ENCODE peak calls at places on chromosomes 12 and 14, in six cellular contexts. X, G, H, Y, O and Q are unnamed samples.

GRCh38 chr14:47300801-47301200 is 374.6 kb downstream of the MDGA2 start:
- DNase-seq in X (no peak), G (no peak), H (no peak), Y (no peak), O (no peak), Q (no peak)

GRCh38 chr12:8033153-8034044 is 883 bp downstream of the FOXJ2 start:
- DNase-seq in X (peak; percentile 88), G (no peak), H (no peak), Y (no peak), O (no peak), Q (peak; percentile 83)

GRCh38 chr12:115774148-115774905 is 503.2 kb downstream of the MED13L start:
- DNase-seq in X (no peak), G (no peak), H (peak; percentile 43), Y (no peak), O (no peak), Q (no peak)

GRCh38 chr12:32139064-32139421 is 32.4 kb downstream of the BICD1 start:
- DNase-seq in X (no peak), G (no peak), H (no peak), Y (no peak), O (peak; percentile 92), Q (no peak)

GRCh38 chr12:96195845-96196451 is 1.8 kb downstream of the ELK3 start:
- DNase-seq in X (no peak), G (no peak), H (no peak), Y (no peak), O (no peak), Q (peak; percentile 38)

GRCh38 chr14:52356025-52356424 is 41.9 kb downstream of the PTGER2 start:
- DNase-seq in X (no peak), G (no peak), H (no peak), Y (no peak), O (no peak), Q (no peak)

GRCh38 chr12:77152623-77153193 is 87.3 kb upstream of the E2F7 start:
- DNase-seq in X (no peak), G (no peak), H (peak; percentile 22), Y (peak; percentile 5), O (no peak), Q (peak; percentile 48)

GRCh38 chr12:6465467-6466183 is 4.9 kb downstream of the VAMP1 start:
- DNase-seq in X (peak; percentile 40), G (peak; percentile 70), H (peak; percentile 54), Y (peak; percentile 56), O (no peak), Q (peak; percentile 97)

GRCh38 chr14:59629384-59630158 is 53.0 kb upstream of the CCDC175 start:
- DNase-seq in X (no peak), G (no peak), H (no peak), Y (no peak), O (no peak), Q (no peak)

GRCh38 chr14:100488057-100488456 is 99.2 kb downstream of the BEGAIN start:
- DNase-seq in X (no peak), G (no peak), H (no peak), Y (no peak), O (no peak), Q (no peak)

GRCh38 chr12:94289551-94290312 is 141.4 kb downstream of the PLXNC1 start:
- DNase-seq in X (no peak), G (peak; percentile 31), H (no peak), Y (no peak), O (no peak), Q (no peak)

GRCh38 chr12:64099430-64099829 is 122.7 kb downstream of the KICS2 start:
- DNase-seq in X (no peak), G (no peak), H (peak; percentile 27), Y (no peak), O (no peak), Q (no peak)

GRCh38 chr12:89999699-90000505 is 291.3 kb upstream of the ATP2B1 start:
- DNase-seq in X (no peak), G (no peak), H (no peak), Y (no peak), O (no peak), Q (no peak)

GRCh38 chr14:104343690-104344640 is 205.6 kb downstream of the KIF26A start:
- DNase-seq in X (no peak), G (peak; percentile 41), H (no peak), Y (no peak), O (no peak), Q (no peak)

GRCh38 chr12:111417784-111418593 is 12.3 kb downstream of the SH2B3 start:
- DNase-seq in X (no peak), G (no peak), H (no peak), Y (no peak), O (no peak), Q (no peak)

GRCh38 chr12:29035112-29035511 is 114.0 kb upstream of the FAR2 start:
- DNase-seq in X (no peak), G (no peak), H (no peak), Y (no peak), O (no peak), Q (no peak)

GRCh38 chr12:48961331-48961730 is 4.0 kb upstream of the ARF3 start:
- DNase-seq in X (no peak), G (no peak), H (no peak), Y (no peak), O (no peak), Q (no peak)

GRCh38 chr14:104147346-104148125 is 9.1 kb downstream of the KIF26A start:
- DNase-seq in X (no peak), G (peak; percentile 53), H (no peak), Y (no peak), O (no peak), Q (no peak)

GRCh38 chr12:6701078-6701768 is 608 bp upstream of the PIANP start:
- DNase-seq in X (no peak), G (no peak), H (no peak), Y (no peak), O (no peak), Q (peak; percentile 44)

GRCh38 chr12:126582231-126582630 is 1517.0 kb downstream of the AACS start:
- DNase-seq in X (no peak), G (no peak), H (no peak), Y (no peak), O (no peak), Q (peak; percentile 5)

GRCh38 chr12:81992461-81992860 is 233.3 kb upstream of the PPFIA2 start:
- DNase-seq in X (no peak), G (no peak), H (peak; percentile 21), Y (no peak), O (no peak), Q (peak; percentile 36)

GRCh38 chr14:23877538-23878180 is 75.9 kb upstream of the DHRS4 start:
- DNase-seq in X (no peak), G (no peak), H (no peak), Y (no peak), O (peak; percentile 5), Q (no peak)

GRCh38 chr12:76670776-76671175 is 93.1 kb upstream of the ZDHHC17 start:
- DNase-seq in X (no peak), G (no peak), H (no peak), Y (no peak), O (no peak), Q (no peak)

GRCh38 chr14:61080591-61081010 is 99.6 kb downstream of the SLC38A6 start:
- DNase-seq in X (no peak), G (no peak), H (no peak), Y (no peak), O (peak; percentile 53), Q (no peak)

GRCh38 chr14:64951291-64951690 is 8.7 kb upstream of the GPX2 start:
- DNase-seq in X (no peak), G (no peak), H (no peak), Y (no peak), O (no peak), Q (no peak)

GRCh38 chr12:128091931-128092330 is 175.0 kb upstream of the TMEM132C start:
- DNase-seq in X (no peak), G (no peak), H (no peak), Y (no peak), O (no peak), Q (no peak)

GRCh38 chr12:104742551-104742961 is 215.5 kb downstream of the SLC41A2 start:
- DNase-seq in X (no peak), G (no peak), H (no peak), Y (no peak), O (no peak), Q (no peak)

GRCh38 chr12:120702629-120703028 is 7.6 kb upstream of the UNC119B start:
- DNase-seq in X (no peak), G (no peak), H (no peak), Y (peak; percentile 45), O (no peak), Q (no peak)

GRCh38 chr12:98821232-98821631 is 176.1 kb downstream of the APAF1 start:
- DNase-seq in X (no peak), G (no peak), H (no peak), Y (no peak), O (no peak), Q (peak; percentile 71)

DNA sequence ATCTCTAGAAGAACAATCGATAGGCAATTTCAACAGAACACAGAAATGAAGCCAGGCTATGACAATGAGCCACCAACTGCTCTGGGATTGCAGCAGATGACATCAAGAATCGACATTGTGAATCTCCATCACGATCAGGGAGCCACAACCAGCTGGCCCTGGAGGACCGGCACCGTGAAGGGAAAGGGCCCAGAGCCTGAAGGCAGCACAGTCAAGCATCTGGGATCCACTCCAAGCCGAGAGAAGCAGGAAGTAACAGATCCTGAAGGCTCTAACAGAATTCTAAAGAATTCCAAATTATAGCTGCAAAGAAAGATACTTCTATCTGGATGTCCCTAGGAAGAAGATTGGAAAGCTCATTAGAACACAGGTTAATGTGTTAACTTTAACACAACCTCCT is 61.0 kb downstream of the LRRC74A start:
- DNase-seq in X (no peak), G (no peak), H (no peak), Y (no peak), O (no peak), Q (no peak)
- TF ChIP-seq ZNF274 in X (no peak), G (no peak), H (no peak), Y (no peak), O (no peak), Q (no peak)

GRCh38 chr14:90674716-90675115 is 141.5 kb downstream of the TTC7B start:
- DNase-seq in X (no peak), G (no peak), H (no peak), Y (no peak), O (no peak), Q (no peak)
- H3K4me1 ChIP-seq in X (no peaks in the 10 kb centered on the region), G (no peaks in the 10 kb centered on the region), H (peaks cover 8% of the 10 kb centered on the region), Y (no peaks in the 10 kb centered on the region), O (no peaks in the 10 kb centered on the region), Q (peaks cover 3% of the 10 kb centered on the region)

GRCh38 chr14:20652996-20653975 is 11.8 kb upstream of the OR6S1 start:
- DNase-seq in X (peak; percentile 27), G (peak; percentile 94), H (peak; percentile 91), Y (peak; percentile 32), O (peak; percentile 45), Q (peak; percentile 81)
- TF ChIP-seq YY1 in X (no peak), G (peak; percentile 13), H (no peak), Y (no peak), O (peak; percentile 35), Q (no peak)

DNA sequence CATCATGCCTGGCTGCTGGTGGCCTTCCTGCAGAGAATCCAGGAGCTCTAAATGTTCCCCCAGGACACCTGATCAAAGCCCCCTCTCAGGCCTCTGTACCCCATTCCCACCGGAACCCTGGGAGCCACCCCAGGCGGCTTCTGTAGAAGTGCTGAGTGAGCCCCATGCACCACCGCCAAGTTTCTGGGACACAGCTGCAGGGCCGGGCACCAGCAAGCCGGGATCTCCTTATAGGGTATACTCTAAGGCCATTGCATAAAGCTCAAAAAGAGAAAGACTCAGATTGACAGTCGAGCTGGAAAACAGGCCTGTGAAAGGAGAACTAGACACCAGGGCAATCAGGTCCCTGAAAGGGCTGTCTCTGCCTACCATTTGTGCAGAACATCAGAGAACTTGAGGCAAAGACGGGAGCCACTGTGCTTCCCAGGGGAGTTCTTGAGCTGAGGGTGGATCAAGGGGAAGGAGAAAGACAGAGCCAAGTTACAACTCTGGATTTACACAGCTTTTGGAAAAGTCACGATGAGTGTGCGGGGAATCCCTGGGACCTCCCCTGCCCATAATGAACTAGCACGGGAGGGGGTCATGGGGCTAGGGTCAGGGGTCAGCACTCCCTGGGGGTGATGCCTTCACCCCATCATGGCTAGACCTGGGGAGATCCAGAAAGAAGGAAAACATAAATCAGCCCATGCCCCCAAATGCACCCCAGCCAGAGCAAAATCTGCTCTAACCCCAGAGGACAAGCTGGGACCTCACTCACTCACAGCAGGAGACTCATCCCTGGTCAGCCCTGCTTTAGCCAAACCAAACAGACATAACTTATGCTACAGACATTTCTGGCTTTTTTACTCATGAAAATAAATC is 51.1 kb downstream of the ITPK1 start:
- DNase-seq in X (no peak), G (no peak), H (no peak), Y (no peak), O (no peak), Q (no peak)
- TF ChIP-seq ZNF274 in X (no peak), G (no peak), H (no peak), Y (no peak), O (no peak), Q (no peak)